ENCODE peak calls at places on chromosomes 16 and 17, in nine cellular contexts. One of them, this sample, is unnamed.

GRCh38 chr16:13093676-13094075 is 192.3 kb downstream of the SHISA9 start:
- DNase-seq in spleen: no peak
- DNase-seq in hepatocyte: peak; percentile 46
- DNase-seq in effector memory CD4-positive, alpha-beta T cell: no peak
- DNase-seq in ovary: no peak
- DNase-seq in heart left ventricle: no peak
- DNase-seq in CD8-positive, alpha-beta T cell: no peak
- DNase-seq in heart right ventricle: no peak
- DNase-seq in left ventricle myocardium inferior: no peak
- DNase-seq in this sample: no peak

GRCh38 chr17:70658324-70658723 is 489.0 kb downstream of the KCNJ2 start:
- DNase-seq in hepatocyte: no peak
- DNase-seq in ovary: no peak
- DNase-seq in heart left ventricle: no peak
- DNase-seq in effector memory CD4-positive, alpha-beta T cell: no peak
- DNase-seq in spleen: no peak
- DNase-seq in heart right ventricle: no peak
- DNase-seq in left ventricle myocardium inferior: no peak
- DNase-seq in CD8-positive, alpha-beta T cell: no peak
- DNase-seq in this sample: no peak

GRCh38 chr16:85611455-85612190 is 1.5 kb upstream of the GSE1 start:
- DNase-seq in heart right ventricle: peak; percentile 89
- DNase-seq in left ventricle myocardium inferior: peak; percentile 87
- DNase-seq in ovary: peak; percentile 77
- DNase-seq in CD8-positive, alpha-beta T cell: peak; percentile 62
- DNase-seq in heart left ventricle: peak; percentile 88
- DNase-seq in effector memory CD4-positive, alpha-beta T cell: peak; percentile 30
- DNase-seq in spleen: peak; percentile 89
- DNase-seq in hepatocyte: peak; percentile 92
- DNase-seq in this sample: peak; percentile 27

GRCh38 chr17:1060991-1061390 is 64.1 kb downstream of the TIMM22 start:
- DNase-seq in ovary: no peak
- DNase-seq in effector memory CD4-positive, alpha-beta T cell: no peak
- DNase-seq in heart right ventricle: no peak
- DNase-seq in spleen: no peak
- DNase-seq in left ventricle myocardium inferior: no peak
- DNase-seq in heart left ventricle: no peak
- DNase-seq in hepatocyte: peak; percentile 58
- DNase-seq in CD8-positive, alpha-beta T cell: no peak
- DNase-seq in this sample: peak; percentile 19

GRCh38 chr16:3497771-3498170 is 2.5 kb upstream of the C16orf90 start:
- DNase-seq in spleen: peak; percentile 20
- DNase-seq in ovary: no peak
- DNase-seq in heart right ventricle: no peak
- DNase-seq in CD8-positive, alpha-beta T cell: no peak
- DNase-seq in left ventricle myocardium inferior: no peak
- DNase-seq in heart left ventricle: no peak
- DNase-seq in hepatocyte: no peak
- DNase-seq in effector memory CD4-positive, alpha-beta T cell: no peak
- DNase-seq in this sample: no peak

GRCh38 chr17:80805032-80805751 is 186.4 kb upstream of the CHMP6 start:
- DNase-seq in hepatocyte: no peak
- DNase-seq in heart left ventricle: no peak
- DNase-seq in heart right ventricle: no peak
- DNase-seq in ovary: no peak
- DNase-seq in CD8-positive, alpha-beta T cell: no peak
- DNase-seq in left ventricle myocardium inferior: no peak
- DNase-seq in spleen: no peak
- DNase-seq in effector memory CD4-positive, alpha-beta T cell: no peak
- DNase-seq in this sample: no peak

GRCh38 chr16:66549284-66550131 is at the start of gene TK2:
- DNase-seq in heart left ventricle: peak; percentile 73
- DNase-seq in CD8-positive, alpha-beta T cell: peak; percentile 74
- DNase-seq in heart right ventricle: peak; percentile 79
- DNase-seq in ovary: peak; percentile 78
- DNase-seq in spleen: peak; percentile 92
- DNase-seq in left ventricle myocardium inferior: peak; percentile 72
- DNase-seq in hepatocyte: peak; percentile 87
- DNase-seq in effector memory CD4-positive, alpha-beta T cell: peak; percentile 49
- DNase-seq in this sample: peak; percentile 57

GRCh38 chr16:65570261-65570660 is 448.4 kb upstream of the CDH11 start:
- DNase-seq in heart left ventricle: no peak
- DNase-seq in effector memory CD4-positive, alpha-beta T cell: no peak
- DNase-seq in hepatocyte: no peak
- DNase-seq in CD8-positive, alpha-beta T cell: no peak
- DNase-seq in heart right ventricle: no peak
- DNase-seq in spleen: no peak
- DNase-seq in left ventricle myocardium inferior: no peak
- DNase-seq in ovary: no peak
- DNase-seq in this sample: no peak

GRCh38 chr17:55708575-55708974 is 14.1 kb downstream of the TMEM100 start:
- DNase-seq in heart left ventricle: no peak
- DNase-seq in left ventricle myocardium inferior: no peak
- DNase-seq in heart right ventricle: no peak
- DNase-seq in ovary: no peak
- DNase-seq in effector memory CD4-positive, alpha-beta T cell: no peak
- DNase-seq in hepatocyte: no peak
- DNase-seq in spleen: no peak
- DNase-seq in CD8-positive, alpha-beta T cell: no peak
- DNase-seq in this sample: no peak

GRCh38 chr16:85335584-85336492 is 223.6 kb upstream of the CIBAR2 start:
- DNase-seq in hepatocyte: peak; percentile 76
- DNase-seq in CD8-positive, alpha-beta T cell: no peak
- DNase-seq in heart left ventricle: no peak
- DNase-seq in heart right ventricle: no peak
- DNase-seq in left ventricle myocardium inferior: no peak
- DNase-seq in effector memory CD4-positive, alpha-beta T cell: no peak
- DNase-seq in spleen: no peak
- DNase-seq in ovary: no peak
- DNase-seq in this sample: no peak

GRCh38 chr16:73049051-73049910 is 1.4 kb upstream of the ZFHX3 start:
- DNase-seq in effector memory CD4-positive, alpha-beta T cell: no peak
- DNase-seq in heart left ventricle: no peak
- DNase-seq in hepatocyte: no peak
- DNase-seq in CD8-positive, alpha-beta T cell: no peak
- DNase-seq in heart right ventricle: no peak
- DNase-seq in left ventricle myocardium inferior: no peak
- DNase-seq in ovary: no peak
- DNase-seq in spleen: no peak
- DNase-seq in this sample: no peak
- H3K4me1 ChIP-seq in effector memory CD4-positive, alpha-beta T cell: no peaks in the 10 kb centered on the region
- H3K4me1 ChIP-seq in heart left ventricle: peaks cover 36% of the 10 kb centered on the region
- H3K4me1 ChIP-seq in hepatocyte: peaks cover 86% of the 10 kb centered on the region
- H3K4me1 ChIP-seq in CD8-positive, alpha-beta T cell: no peaks in the 10 kb centered on the region
- H3K4me1 ChIP-seq in heart right ventricle: peaks cover 18% of the 10 kb centered on the region
- H3K4me1 ChIP-seq in left ventricle myocardium inferior: peaks cover 87% of the 10 kb centered on the region
- H3K4me1 ChIP-seq in ovary: peaks cover 9% of the 10 kb centered on the region
- H3K4me1 ChIP-seq in spleen: peaks cover 55% of the 10 kb centered on the region
- H3K4me1 ChIP-seq in this sample: no peaks in the 10 kb centered on the region

GRCh38 chr17:39132192-39132600 is 19.2 kb downstream of the PLXDC1 start:
- DNase-seq in heart right ventricle: peak; percentile 34
- DNase-seq in left ventricle myocardium inferior: no peak
- DNase-seq in spleen: no peak
- DNase-seq in ovary: peak; percentile 71
- DNase-seq in CD8-positive, alpha-beta T cell: no peak
- DNase-seq in effector memory CD4-positive, alpha-beta T cell: no peak
- DNase-seq in hepatocyte: peak; percentile 39
- DNase-seq in heart left ventricle: peak; percentile 40
- DNase-seq in this sample: no peak
- H3K27ac ChIP-seq in heart right ventricle: no peak overlapping the region
- H3K27ac ChIP-seq in left ventricle myocardium inferior: peak overlapping the region; percentile 66
- H3K27ac ChIP-seq in spleen: no peak overlapping the region
- H3K27ac ChIP-seq in ovary: peak overlapping the region; percentile 27
- H3K27ac ChIP-seq in CD8-positive, alpha-beta T cell: no peak overlapping the region
- H3K27ac ChIP-seq in effector memory CD4-positive, alpha-beta T cell: no peak overlapping the region
- H3K27ac ChIP-seq in hepatocyte: no peak overlapping the region
- H3K27ac ChIP-seq in heart left ventricle: no peak overlapping the region
- H3K27ac ChIP-seq in this sample: no peak overlapping the region

GRCh38 chr17:72455562-72455961 is 334.7 kb downstream of the SOX9 start:
- DNase-seq in left ventricle myocardium inferior: no peak
- DNase-seq in CD8-positive, alpha-beta T cell: no peak
- DNase-seq in spleen: peak; percentile 33
- DNase-seq in heart right ventricle: no peak
- DNase-seq in ovary: no peak
- DNase-seq in hepatocyte: no peak
- DNase-seq in effector memory CD4-positive, alpha-beta T cell: no peak
- DNase-seq in heart left ventricle: no peak
- DNase-seq in this sample: no peak
- H3K4me1 ChIP-seq in left ventricle myocardium inferior: no peaks in the 10 kb centered on the region
- H3K4me1 ChIP-seq in CD8-positive, alpha-beta T cell: no peaks in the 10 kb centered on the region
- H3K4me1 ChIP-seq in spleen: no peaks in the 10 kb centered on the region
- H3K4me1 ChIP-seq in heart right ventricle: no peaks in the 10 kb centered on the region
- H3K4me1 ChIP-seq in ovary: no peaks in the 10 kb centered on the region
- H3K4me1 ChIP-seq in hepatocyte: peaks cover 8% of the 10 kb centered on the region
- H3K4me1 ChIP-seq in effector memory CD4-positive, alpha-beta T cell: no peaks in the 10 kb centered on the region
- H3K4me1 ChIP-seq in heart left ventricle: no peaks in the 10 kb centered on the region
- H3K4me1 ChIP-seq in this sample: no peaks in the 10 kb centered on the region

GRCh38 chr16:20744922-20745440 is 3.4 kb upstream of the THUMPD1 start:
- DNase-seq in spleen: peak; percentile 76
- DNase-seq in left ventricle myocardium inferior: no peak
- DNase-seq in hepatocyte: no peak
- DNase-seq in heart right ventricle: no peak
- DNase-seq in CD8-positive, alpha-beta T cell: no peak
- DNase-seq in effector memory CD4-positive, alpha-beta T cell: no peak
- DNase-seq in ovary: no peak
- DNase-seq in heart left ventricle: no peak
- DNase-seq in this sample: no peak
- H3K27ac ChIP-seq in spleen: no peak overlapping the region
- H3K27ac ChIP-seq in left ventricle myocardium inferior: no peak overlapping the region
- H3K27ac ChIP-seq in hepatocyte: no peak overlapping the region
- H3K27ac ChIP-seq in heart right ventricle: no peak overlapping the region
- H3K27ac ChIP-seq in CD8-positive, alpha-beta T cell: no peak overlapping the region
- H3K27ac ChIP-seq in effector memory CD4-positive, alpha-beta T cell: no peak overlapping the region
- H3K27ac ChIP-seq in ovary: no peak overlapping the region
- H3K27ac ChIP-seq in heart left ventricle: no peak overlapping the region
- H3K27ac ChIP-seq in this sample: no peak overlapping the region

DNA sequence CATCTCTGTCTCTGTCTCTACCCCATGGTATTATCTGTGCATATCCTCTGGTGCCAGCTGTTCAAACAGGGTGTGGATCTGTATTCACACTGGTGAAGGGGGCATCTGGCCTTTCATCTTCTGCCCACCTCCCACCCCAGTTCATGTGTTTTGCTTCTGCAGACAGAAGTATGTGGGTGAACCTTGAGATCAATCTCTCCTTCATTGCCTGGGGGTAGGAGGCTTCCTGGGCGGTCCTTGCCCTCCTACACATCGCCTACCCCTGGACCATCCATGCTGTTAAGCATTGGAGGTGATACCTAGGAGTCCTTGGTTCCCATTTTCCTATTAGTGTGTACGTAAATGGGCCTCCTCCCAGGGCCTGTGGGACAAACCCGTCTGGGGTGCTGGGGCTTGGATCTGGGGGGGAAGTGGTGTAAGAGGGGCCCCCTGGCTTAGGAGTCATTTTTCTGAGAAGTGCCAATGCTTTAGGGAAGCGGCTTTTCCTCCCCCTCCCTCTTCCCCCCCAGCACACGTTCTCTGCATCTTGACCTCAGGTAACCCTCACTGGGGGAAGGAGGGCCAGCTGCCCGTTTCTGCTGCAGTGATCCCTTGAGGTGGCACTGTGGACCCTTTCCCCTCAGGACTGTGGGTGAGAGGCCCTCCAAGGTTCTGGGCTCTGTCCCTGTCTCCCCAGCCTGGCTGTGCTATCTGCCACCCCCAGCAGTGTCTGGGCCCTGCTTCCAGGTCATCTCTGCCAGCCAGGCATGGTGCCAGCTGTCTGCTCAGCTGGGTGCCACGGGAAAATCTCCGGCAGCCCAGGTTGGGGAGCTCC is 21.2 kb downstream of the RARA start:
- DNase-seq in hepatocyte: no peak
- DNase-seq in spleen: peak; percentile 90
- DNase-seq in CD8-positive, alpha-beta T cell: no peak
- DNase-seq in effector memory CD4-positive, alpha-beta T cell: no peak
- DNase-seq in heart left ventricle: peak; percentile 82
- DNase-seq in heart right ventricle: peak; percentile 80
- DNase-seq in ovary: no peak
- DNase-seq in left ventricle myocardium inferior: peak; percentile 84
- DNase-seq in this sample: peak; percentile 71
- H3K4me1 ChIP-seq in hepatocyte: peaks cover 74% of the 10 kb centered on the region
- H3K4me1 ChIP-seq in spleen: peaks cover 100% of the 10 kb centered on the region
- H3K4me1 ChIP-seq in CD8-positive, alpha-beta T cell: peaks cover 98% of the 10 kb centered on the region
- H3K4me1 ChIP-seq in effector memory CD4-positive, alpha-beta T cell: peaks cover 84% of the 10 kb centered on the region
- H3K4me1 ChIP-seq in heart left ventricle: peaks cover 98% of the 10 kb centered on the region
- H3K4me1 ChIP-seq in heart right ventricle: peaks cover 97% of the 10 kb centered on the region
- H3K4me1 ChIP-seq in ovary: peaks cover 70% of the 10 kb centered on the region
- H3K4me1 ChIP-seq in left ventricle myocardium inferior: peaks cover 100% of the 10 kb centered on the region
- H3K4me1 ChIP-seq in this sample: peaks cover 99% of the 10 kb centered on the region

GRCh38 chr17:50685334-50685665 is 22.4 kb downstream of the ANKRD40 start:
- DNase-seq in heart right ventricle: no peak
- DNase-seq in effector memory CD4-positive, alpha-beta T cell: no peak
- DNase-seq in CD8-positive, alpha-beta T cell: no peak
- DNase-seq in hepatocyte: no peak
- DNase-seq in spleen: no peak
- DNase-seq in left ventricle myocardium inferior: no peak
- DNase-seq in ovary: no peak
- DNase-seq in heart left ventricle: no peak
- DNase-seq in this sample: no peak
- H3K27ac ChIP-seq in heart right ventricle: no peak overlapping the region
- H3K27ac ChIP-seq in effector memory CD4-positive, alpha-beta T cell: no peak overlapping the region
- H3K27ac ChIP-seq in CD8-positive, alpha-beta T cell: no peak overlapping the region
- H3K27ac ChIP-seq in hepatocyte: peak overlapping the region; percentile 99
- H3K27ac ChIP-seq in spleen: no peak overlapping the region
- H3K27ac ChIP-seq in left ventricle myocardium inferior: no peak overlapping the region
- H3K27ac ChIP-seq in ovary: peak overlapping the region; percentile 7
- H3K27ac ChIP-seq in heart left ventricle: no peak overlapping the region
- H3K27ac ChIP-seq in this sample: no peak overlapping the region

GRCh38 chr16:70432800-70433455 is 6.0 kb downstream of the ST3GAL2 start:
- DNase-seq in CD8-positive, alpha-beta T cell: no peak
- DNase-seq in hepatocyte: no peak
- DNase-seq in left ventricle myocardium inferior: no peak
- DNase-seq in ovary: no peak
- DNase-seq in heart left ventricle: no peak
- DNase-seq in heart right ventricle: peak; percentile 35
- DNase-seq in effector memory CD4-positive, alpha-beta T cell: no peak
- DNase-seq in spleen: no peak
- DNase-seq in this sample: no peak
- H3K4me1 ChIP-seq in CD8-positive, alpha-beta T cell: peaks cover 80% of the 10 kb centered on the region
- H3K4me1 ChIP-seq in hepatocyte: peaks cover 82% of the 10 kb centered on the region
- H3K4me1 ChIP-seq in left ventricle myocardium inferior: peaks cover 96% of the 10 kb centered on the region
- H3K4me1 ChIP-seq in ovary: peaks cover 45% of the 10 kb centered on the region
- H3K4me1 ChIP-seq in heart left ventricle: peaks cover 71% of the 10 kb centered on the region
- H3K4me1 ChIP-seq in heart right ventricle: peaks cover 69% of the 10 kb centered on the region
- H3K4me1 ChIP-seq in effector memory CD4-positive, alpha-beta T cell: peaks cover 35% of the 10 kb centered on the region
- H3K4me1 ChIP-seq in spleen: peaks cover 100% of the 10 kb centered on the region
- H3K4me1 ChIP-seq in this sample: peaks cover 65% of the 10 kb centered on the region